ENCODE peak calls at places on chromosomes 2 and 18, in five cellular contexts. C, H, M, S and F are unnamed samples.

GRCh38 chr2:198314559-198315153 is 510.3 kb downstream of the PLCL1 start:
- DNase-seq in C (no peak), H (peak), M (peak), S (peak), F (peak)

GRCh38 chr18:77004555-77005380 is 127.8 kb downstream of the MBP start:
- DNase-seq in C (no peak), H (no peak), M (no peak), S (no peak), F (no peak)

GRCh38 chr2:234682492-234683228 is 185.8 kb upstream of the ARL4C start:
- DNase-seq in C (no peak), H (no peak), M (peak), S (no peak), F (no peak)

GRCh38 chr2:33497177-33497787 is 20.8 kb downstream of the RASGRP3 start:
- DNase-seq in C (no peak), H (no peak), M (no peak), S (no peak), F (no peak)

GRCh38 chr2:165593081-165593480 is 123.6 kb downstream of the CSRNP3 start:
- DNase-seq in C (no peak), H (no peak), M (no peak), S (no peak), F (peak)

GRCh38 chr2:11389551-11390528 is 45.4 kb upstream of the ROCK2 start:
- DNase-seq in C (no peak), H (no peak), M (no peak), S (no peak), F (no peak)

GRCh38 chr2:191927319-191927867 is 80.5 kb upstream of the CAVIN2 start:
- DNase-seq in C (no peak), H (peak), M (no peak), S (peak), F (peak)

GRCh38 chr2:236250909-236251579 is 13.2 kb downstream of the ASB18 start:
- DNase-seq in C (no peak), H (no peak), M (no peak), S (no peak), F (no peak)

GRCh38 chr2:72982781-72983499 is 65.6 kb downstream of the EMX1 start:
- DNase-seq in C (no peak), H (no peak), M (no peak), S (no peak), F (no peak)

GRCh38 chr2:96413067-96413722 is 77.6 kb downstream of the NCAPH start:
- DNase-seq in C (no peak), H (no peak), M (no peak), S (peak), F (no peak)

GRCh38 chr2:241872313-241872642 is 2.7 kb downstream of the RTP5 start:
- DNase-seq in C (no peak), H (no peak), M (no peak), S (no peak), F (no peak)

GRCh38 chr2:32993140-32993539 is 46.4 kb downstream of the LTBP1 start:
- DNase-seq in C (no peak), H (no peak), M (no peak), S (no peak), F (no peak)